ENCODE peak calls at places on chromosomes 7 and 10, in eight cellular contexts. J is heart right ventricle; F is upper lobe of right lung; Q is kidney epithelial cell; R is CD4-positive, alpha-beta T cell; W is fibroblast of pulmonary artery; I is GM06990; Z is HepG2. E is an unnamed sample.

GRCh38 chr10:35127289-35127891 is 744 bp downstream of the CREM start:
- DNase-seq in J (peak), F (peak), Q (no peak), R (peak), W (peak), I (peak), Z (peak), E (peak)

GRCh38 chr10:31644931-31645633 is 283.5 kb downstream of the ARHGAP12 start:
- DNase-seq in J (no peak), F (no peak), Q (no peak), R (no peak), W (no peak), I (no peak), Z (no peak), E (no peak)

GRCh38 chr10:118943253-118943652 is 86.3 kb upstream of the NANOS1 start:
- DNase-seq in J (no peak), F (no peak), Q (no peak), R (no peak), W (no peak), I (no peak), Z (no peak), E (no peak)

GRCh38 chr10:69831231-69831855 is 29.6 kb downstream of the COL13A1 start:
- DNase-seq in J (no peak), F (no peak), Q (no peak), R (no peak), W (no peak), I (no peak), Z (no peak), E (no peak)

GRCh38 chr7:38274493-38274892 is 1.1 kb upstream of the TARP start:
- DNase-seq in J (no peak), F (no peak), Q (no peak), R (no peak), W (peak), I (no peak), Z (no peak), E (no peak)

GRCh38 chr10:79923669-79924068 is 25.2 kb downstream of the SFTPD start:
- DNase-seq in J (no peak), F (no peak), Q (no peak), R (no peak), W (no peak), I (no peak), Z (no peak), E (no peak)

GRCh38 chr10:9792181-9792580 is 1225.5 kb upstream of the CELF2 start:
- DNase-seq in J (no peak), F (no peak), Q (peak), R (no peak), W (peak), I (no peak), Z (no peak), E (no peak)

GRCh38 chr10:130395248-130395936 is 259.2 kb downstream of the GLRX3 start:
- DNase-seq in J (no peak), F (no peak), Q (no peak), R (no peak), W (no peak), I (no peak), Z (no peak), E (no peak)

GRCh38 chr7:3154881-3155494 is 111.3 kb upstream of the CARD11 start:
- DNase-seq in J (no peak), F (peak), Q (no peak), R (peak), W (peak), I (no peak), Z (peak), E (peak)

GRCh38 chr7:137343483-137343841 is at the start of gene PTN:
- DNase-seq in J (peak), F (no peak), Q (no peak), R (no peak), W (peak), I (no peak), Z (no peak), E (peak)

GRCh38 chr7:80347173-80347572 is 164.7 kb downstream of the GNAT3 start:
- DNase-seq in J (no peak), F (no peak), Q (no peak), R (no peak), W (peak), I (no peak), Z (no peak), E (no peak)

GRCh38 chr10:110868981-110869380 is 2.7 kb upstream of the PDCD4 start:
- DNase-seq in J (no peak), F (no peak), Q (no peak), R (peak), W (no peak), I (peak), Z (no peak), E (no peak)

GRCh38 chr7:151249034-151249731 is 689 bp upstream of the SMARCD3 start:
- DNase-seq in J (peak), F (peak), Q (no peak), R (no peak), W (peak), I (no peak), Z (no peak), E (no peak)

GRCh38 chr10:70324341-70324861 is 40.6 kb upstream of the NPFFR1 start:
- DNase-seq in J (peak), F (no peak), Q (no peak), R (no peak), W (no peak), I (peak), Z (peak), E (peak)

GRCh38 chr10:46552526-46553237 is 3.8 kb downstream of the GPRIN2 start:
- DNase-seq in J (no peak), F (no peak), Q (no peak), R (no peak), W (no peak), I (no peak), Z (no peak), E (peak)

GRCh38 chr10:17841055-17841454 is 31.9 kb downstream of the MRC1 start:
- DNase-seq in J (no peak), F (no peak), Q (no peak), R (no peak), W (peak), I (no peak), Z (no peak), E (no peak)

GRCh38 chr7:135910393-135911036 is 66.6 kb downstream of the MTPN start:
- DNase-seq in J (no peak), F (no peak), Q (no peak), R (no peak), W (no peak), I (no peak), Z (no peak), E (no peak)

GRCh38 chr7:124790645-124791044 is 25.1 kb upstream of the GPR37 start:
- DNase-seq in J (no peak), F (no peak), Q (no peak), R (no peak), W (no peak), I (no peak), Z (no peak), E (no peak)

GRCh38 chr7:1192171-1192676 is 32.2 kb upstream of the ZFAND2A start:
- DNase-seq in J (no peak), F (no peak), Q (peak), R (no peak), W (peak), I (no peak), Z (no peak), E (no peak)

GRCh38 chr7:23431596-23432284 is 38.6 kb downstream of the IGF2BP3 start:
- DNase-seq in J (no peak), F (no peak), Q (no peak), R (no peak), W (peak), I (no peak), Z (no peak), E (no peak)

GRCh38 chr7:101659706-101660105 is 30.6 kb upstream of the MYL10 start:
- DNase-seq in J (no peak), F (no peak), Q (no peak), R (no peak), W (no peak), I (no peak), Z (peak), E (no peak)

GRCh38 chr7:142516038-142516501 is 233.2 kb upstream of the PRSS1 start:
- DNase-seq in J (no peak), F (no peak), Q (no peak), R (no peak), W (peak), I (no peak), Z (peak), E (peak)

GRCh38 chr10:101136007-101136707 is 5.1 kb downstream of the TLX1 start:
- DNase-seq in J (no peak), F (no peak), Q (no peak), R (no peak), W (no peak), I (no peak), Z (no peak), E (no peak)

GRCh38 chr7:157139142-157140117 is 704 bp downstream of the UBE3C start:
- DNase-seq in J (peak), F (peak), Q (no peak), R (peak), W (peak), I (no peak), Z (no peak), E (peak)

GRCh38 chr7:24830440-24831050 is 73.3 kb upstream of the GSDME start:
- DNase-seq in J (no peak), F (no peak), Q (no peak), R (no peak), W (no peak), I (no peak), Z (no peak), E (no peak)

GRCh38 chr7:120996333-120996982 is 7.9 kb downstream of the CPED1 start:
- DNase-seq in J (peak), F (no peak), Q (peak), R (peak), W (peak), I (no peak), Z (no peak), E (no peak)

GRCh38 chr7:47477191-47478016 is 104.5 kb downstream of the TNS3 start:
- DNase-seq in J (no peak), F (no peak), Q (no peak), R (no peak), W (no peak), I (no peak), Z (no peak), E (no peak)

GRCh38 chr10:121415017-121415416 is 183.2 kb downstream of the FGFR2 start:
- DNase-seq in J (no peak), F (no peak), Q (no peak), R (no peak), W (no peak), I (no peak), Z (no peak), E (no peak)

GRCh38 chr10:43211030-43211429 is 55.8 kb downstream of the RASGEF1A start:
- DNase-seq in J (no peak), F (peak), Q (peak), R (no peak), W (peak), I (no peak), Z (no peak), E (no peak)

GRCh38 chr7:18459439-18459838 is 36.1 kb upstream of the HDAC9 start:
- DNase-seq in J (no peak), F (no peak), Q (no peak), R (no peak), W (no peak), I (no peak), Z (no peak), E (no peak)

GRCh38 chr7:6453737-6454136 is 6.0 kb upstream of the DAGLB start:
- DNase-seq in J (no peak), F (no peak), Q (peak), R (no peak), W (peak), I (no peak), Z (peak), E (no peak)

GRCh38 chr10:129843131-129843541 is 120.9 kb downstream of the EBF3 start:
- DNase-seq in J (no peak), F (peak), Q (no peak), R (no peak), W (no peak), I (no peak), Z (no peak), E (no peak)

GRCh38 chr7:147485660-147486210 is 1104.8 kb upstream of the C7orf33 start:
- DNase-seq in J (no peak), F (no peak), Q (no peak), R (no peak), W (no peak), I (no peak), Z (no peak), E (no peak)

GRCh38 chr10:132371641-132372081 is 25.3 kb upstream of the PWWP2B start:
- DNase-seq in J (no peak), F (peak), Q (no peak), R (no peak), W (no peak), I (no peak), Z (no peak), E (no peak)
- TF ChIP-seq CTCF in J (no peak), F (peak), Q (peak), R (peak), W (peak), I (peak), Z (peak), E (no peak)

GRCh38 chr7:25949672-25950487 is 202.1 kb upstream of the NFE2L3 start:
- DNase-seq in J (no peak), F (peak), Q (no peak), R (no peak), W (no peak), I (peak), Z (peak), E (peak)
- TF ChIP-seq CTCF in J (no peak), F (no peak), Q (no peak), R (no peak), W (no peak), I (no peak), Z (peak), E (peak)

GRCh38 chr10:22854935-22855421 is 72.9 kb upstream of the ARMC3 start:
- DNase-seq in J (peak), F (no peak), Q (no peak), R (no peak), W (peak), I (no peak), Z (no peak), E (no peak)
- TF ChIP-seq CTCF in J (no peak), F (peak), Q (no peak), R (no peak), W (peak), I (no peak), Z (no peak), E (no peak)

GRCh38 chr10:61902448-61903183 is 1.1 kb downstream of the ARID5B start:
- DNase-seq in J (peak), F (no peak), Q (no peak), R (peak), W (peak), I (peak), Z (peak), E (peak)
- TF ChIP-seq CTCF in J (no peak), F (no peak), Q (peak), R (no peak), W (peak), I (peak), Z (peak), E (no peak)

GRCh38 chr7:35424869-35425495 is 171.1 kb upstream of the TBX20 start:
- DNase-seq in J (peak), F (peak), Q (peak), R (peak), W (peak), I (no peak), Z (peak), E (peak)

GRCh38 chr7:35436452-35436851 is 182.6 kb upstream of the TBX20 start:
- DNase-seq in J (no peak), F (no peak), Q (no peak), R (no peak), W (no peak), I (no peak), Z (no peak), E (no peak)

DNA sequence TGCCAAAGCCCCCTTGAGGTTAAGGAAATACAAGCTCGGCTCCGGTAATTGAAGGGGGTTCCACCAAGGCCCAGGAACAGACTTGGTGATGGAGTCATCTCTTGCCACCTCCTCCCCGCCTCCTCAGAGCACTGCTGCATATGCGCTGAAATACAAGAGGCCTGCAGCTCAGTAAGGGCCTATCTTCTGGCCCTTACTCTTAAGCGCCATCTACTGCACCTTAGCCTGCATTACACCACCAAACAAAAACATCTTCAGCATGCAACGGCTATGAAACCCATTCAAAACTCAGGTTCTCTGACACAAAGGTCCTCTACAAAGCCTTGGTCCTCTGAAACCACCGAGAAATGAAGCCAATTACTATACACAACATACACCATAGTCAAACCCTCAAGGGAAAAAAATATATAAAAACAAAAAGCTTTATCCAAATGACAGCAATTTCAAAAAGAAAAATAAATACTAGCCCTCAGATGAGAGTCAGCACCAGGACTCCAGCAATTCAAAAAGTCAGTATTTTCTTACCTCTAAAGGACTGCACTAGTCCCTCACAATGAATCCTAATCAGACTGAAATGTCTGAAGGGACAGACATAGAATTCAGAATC is 176.8 kb upstream of the TBX20 start:
- DNase-seq in J (no peak), F (no peak), Q (no peak), R (no peak), W (peak), I (no peak), Z (peak), E (no peak)
- TF ChIP-seq CTCF in J (no peak), F (peak), Q (peak), R (no peak), W (peak), I (peak), Z (peak), E (peak)

GRCh38 chr10:59268460-59268859 is 92.0 kb downstream of the PHYHIPL start:
- DNase-seq in J (no peak), F (no peak), Q (no peak), R (no peak), W (no peak), I (no peak), Z (no peak), E (no peak)

GRCh38 chr10:59266321-59266720 is 89.9 kb downstream of the PHYHIPL start:
- DNase-seq in J (no peak), F (no peak), Q (no peak), R (no peak), W (no peak), I (no peak), Z (no peak), E (no peak)

DNA sequence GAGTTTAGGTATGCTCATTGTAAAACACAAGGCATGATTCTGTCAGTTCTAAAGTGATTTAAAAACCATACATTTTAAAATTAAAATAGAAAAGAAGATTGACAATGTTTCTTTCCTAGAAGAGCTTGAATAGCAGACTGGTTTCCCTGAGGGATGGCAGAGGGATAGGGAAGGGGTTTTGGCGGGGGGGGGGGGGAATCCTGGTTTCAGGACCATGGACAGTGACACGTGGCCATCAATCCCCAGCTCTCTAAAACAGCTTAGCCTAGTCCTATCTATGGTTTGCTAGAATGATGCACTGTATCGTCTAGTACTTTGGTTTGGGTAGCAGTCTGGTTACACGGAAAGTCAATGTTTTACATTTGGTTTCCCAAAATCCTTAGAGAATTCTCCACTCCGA is 88.7 kb downstream of the PHYHIPL start:
- DNase-seq in J (no peak), F (no peak), Q (no peak), R (no peak), W (no peak), I (no peak), Z (no peak), E (peak)
- TF ChIP-seq CTCF in J (no peak), F (no peak), Q (no peak), R (no peak), W (no peak), I (no peak), Z (no peak), E (no peak)

DNA sequence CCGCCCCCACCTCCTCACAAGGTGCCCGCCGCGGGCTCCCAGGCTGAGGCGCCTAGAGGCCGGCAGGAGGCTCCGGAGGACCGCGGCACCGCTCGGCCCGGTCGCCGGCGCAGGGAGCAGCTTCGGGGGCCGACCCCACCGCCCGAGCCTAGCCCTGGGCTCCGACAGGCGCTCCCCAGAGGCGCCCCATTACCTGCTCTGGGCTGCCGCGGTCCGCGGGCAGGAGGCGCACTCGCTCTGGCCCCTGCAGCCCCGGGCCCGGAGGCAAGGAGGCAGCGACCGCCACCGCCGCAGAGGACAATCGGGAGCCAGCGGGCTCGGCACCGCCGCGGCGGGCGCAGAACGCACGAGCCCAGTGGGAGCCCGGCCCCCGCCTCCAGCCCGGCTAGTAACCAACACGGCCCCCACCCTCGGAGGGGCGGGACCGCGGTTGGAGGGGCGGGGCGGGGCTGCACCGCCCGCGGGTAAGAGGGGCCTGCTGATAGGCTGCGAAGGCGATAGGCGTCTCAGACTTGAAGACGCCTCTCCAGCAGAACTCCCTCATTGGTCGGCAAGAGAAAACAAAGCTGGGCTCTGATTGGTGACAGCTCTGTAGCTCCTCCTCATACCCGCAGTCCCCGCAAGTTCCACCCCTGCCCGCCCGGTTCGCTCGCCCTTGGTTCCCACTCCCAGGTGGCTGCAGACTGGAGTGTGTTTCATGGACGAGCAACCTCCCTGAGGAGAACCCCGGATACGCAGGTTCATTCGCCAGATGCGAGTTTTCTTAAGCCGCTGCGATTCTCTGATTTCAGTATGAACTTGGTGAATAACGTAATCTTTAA is at the start of gene MPP7:
- DNase-seq in J (peak), F (peak), Q (peak), R (peak), W (peak), I (peak), Z (peak), E (peak)
- TF ChIP-seq CTCF in J (peak), F (peak), Q (no peak), R (peak), W (no peak), I (no peak), Z (peak), E (peak)

GRCh38 chr10:116763440-116763839 is 21.1 kb upstream of the HSPA12A start:
- DNase-seq in J (no peak), F (peak), Q (no peak), R (no peak), W (no peak), I (no peak), Z (peak), E (no peak)

GRCh38 chr10:116764979-116765378 is 22.6 kb upstream of the HSPA12A start:
- DNase-seq in J (no peak), F (no peak), Q (no peak), R (no peak), W (no peak), I (no peak), Z (no peak), E (no peak)

GRCh38 chr10:116766241-116767198 is 24.2 kb upstream of the HSPA12A start:
- DNase-seq in J (no peak), F (peak), Q (no peak), R (no peak), W (no peak), I (no peak), Z (no peak), E (peak)

GRCh38 chr10:116767235-116767634 is 24.9 kb upstream of the HSPA12A start:
- DNase-seq in J (no peak), F (peak), Q (no peak), R (no peak), W (no peak), I (no peak), Z (no peak), E (peak)

GRCh38 chr10:116765549-116766162 is 23.3 kb upstream of the HSPA12A start:
- DNase-seq in J (no peak), F (peak), Q (no peak), R (no peak), W (no peak), I (no peak), Z (no peak), E (no peak)
- TF ChIP-seq CTCF in J (peak), F (peak), Q (peak), R (no peak), W (peak), I (peak), Z (peak), E (no peak)

DNA sequence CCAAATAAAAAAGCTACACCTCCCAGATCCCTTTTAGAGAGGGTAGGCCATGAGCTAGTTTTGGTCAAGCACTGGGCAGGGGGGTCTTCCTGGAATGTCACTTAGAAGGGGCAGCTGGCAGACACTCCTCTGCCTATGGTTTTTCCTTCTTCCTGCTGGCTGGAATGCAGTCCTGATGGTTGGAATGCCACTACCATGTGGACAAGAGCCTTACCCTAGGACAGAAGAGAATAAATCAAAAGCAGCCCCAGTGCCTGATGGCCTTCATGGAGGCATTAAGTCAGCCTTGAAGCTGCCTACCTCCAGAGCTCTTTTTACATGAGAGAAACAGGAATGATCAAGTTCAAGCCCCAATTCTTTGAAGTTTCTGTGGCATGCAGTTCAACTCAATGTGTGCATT is 43.5 kb upstream of the SORBS1 start:
- DNase-seq in J (no peak), F (no peak), Q (no peak), R (no peak), W (no peak), I (no peak), Z (peak), E (peak)
- TF ChIP-seq CTCF in J (no peak), F (no peak), Q (no peak), R (no peak), W (no peak), I (no peak), Z (no peak), E (no peak)

E was measured in nephron progenitor cell.